ENCODE peak calls at places on chromosomes 6 and 20, in nine cellular contexts. One of them, this sample, is unnamed.

GRCh38 chr20:46651091-46651962 is at the start of gene SLC13A3:
- DNase-seq in MM.1S: no peak
- DNase-seq in AG10803: no peak
- DNase-seq in GM13977: no peak
- DNase-seq in MCF 10A: no peak
- DNase-seq in colonic mucosa: no peak
- DNase-seq in AG04450: no peak
- DNase-seq in brain microvascular endothelial cell: no peak
- DNase-seq in transverse colon: no peak
- DNase-seq in this sample: no peak

GRCh38 chr20:11752336-11752735 is 165.4 kb upstream of the BTBD3 start:
- DNase-seq in GM13977: no peak
- DNase-seq in brain microvascular endothelial cell: no peak
- DNase-seq in MCF 10A: no peak
- DNase-seq in MM.1S: no peak
- DNase-seq in colonic mucosa: no peak
- DNase-seq in AG10803: no peak
- DNase-seq in AG04450: no peak
- DNase-seq in transverse colon: no peak
- DNase-seq in this sample: no peak

GRCh38 chr6:28462401-28462800 is 19.1 kb upstream of the ZSCAN23 start:
- DNase-seq in AG04450: no peak
- DNase-seq in brain microvascular endothelial cell: no peak
- DNase-seq in transverse colon: no peak
- DNase-seq in colonic mucosa: no peak
- DNase-seq in GM13977: no peak
- DNase-seq in AG10803: no peak
- DNase-seq in MM.1S: no peak
- DNase-seq in MCF 10A: no peak
- DNase-seq in this sample: no peak

GRCh38 chr6:38495922-38496635 is 143.7 kb downstream of the BTBD9 start:
- DNase-seq in MM.1S: peak; percentile 36
- DNase-seq in transverse colon: no peak
- DNase-seq in AG10803: no peak
- DNase-seq in GM13977: peak; percentile 21
- DNase-seq in AG04450: no peak
- DNase-seq in colonic mucosa: no peak
- DNase-seq in brain microvascular endothelial cell: peak; percentile 13
- DNase-seq in MCF 10A: no peak
- DNase-seq in this sample: no peak

GRCh38 chr6:72622094-72622540 is 253 bp downstream of the KCNQ5 start:
- DNase-seq in GM13977: peak; percentile 72
- DNase-seq in AG10803: peak; percentile 48
- DNase-seq in MM.1S: peak; percentile 73
- DNase-seq in AG04450: no peak
- DNase-seq in colonic mucosa: peak; percentile 17
- DNase-seq in transverse colon: peak; percentile 30
- DNase-seq in MCF 10A: peak; percentile 46
- DNase-seq in brain microvascular endothelial cell: no peak
- DNase-seq in this sample: peak; percentile 90

GRCh38 chr6:63742060-63742459 is 106.5 kb downstream of the PHF3 start:
- DNase-seq in MCF 10A: peak; percentile 40
- DNase-seq in AG10803: no peak
- DNase-seq in brain microvascular endothelial cell: no peak
- DNase-seq in AG04450: no peak
- DNase-seq in colonic mucosa: no peak
- DNase-seq in MM.1S: no peak
- DNase-seq in transverse colon: no peak
- DNase-seq in GM13977: no peak
- DNase-seq in this sample: no peak

GRCh38 chr6:129659590-129660345 is 50.2 kb downstream of the ARHGAP18 start:
- DNase-seq in GM13977: no peak
- DNase-seq in transverse colon: no peak
- DNase-seq in AG04450: no peak
- DNase-seq in brain microvascular endothelial cell: no peak
- DNase-seq in colonic mucosa: no peak
- DNase-seq in MM.1S: no peak
- DNase-seq in AG10803: no peak
- DNase-seq in MCF 10A: no peak
- DNase-seq in this sample: no peak

GRCh38 chr6:137013738-137014602 is 30.8 kb downstream of the IL20RA start:
- DNase-seq in GM13977: no peak
- DNase-seq in brain microvascular endothelial cell: peak; percentile 51
- DNase-seq in colonic mucosa: no peak
- DNase-seq in transverse colon: no peak
- DNase-seq in MM.1S: peak; percentile 34
- DNase-seq in AG04450: peak; percentile 15
- DNase-seq in MCF 10A: peak; percentile 81
- DNase-seq in AG10803: peak; percentile 75
- DNase-seq in this sample: no peak

GRCh38 chr20:36441416-36441815 is 99.9 kb upstream of the MYL9 start:
- DNase-seq in colonic mucosa: no peak
- DNase-seq in MM.1S: no peak
- DNase-seq in AG10803: no peak
- DNase-seq in MCF 10A: no peak
- DNase-seq in transverse colon: no peak
- DNase-seq in GM13977: no peak
- DNase-seq in brain microvascular endothelial cell: no peak
- DNase-seq in AG04450: no peak
- DNase-seq in this sample: no peak

GRCh38 chr20:36440370-36441026 is 100.8 kb upstream of the MYL9 start:
- DNase-seq in AG10803: no peak
- DNase-seq in MM.1S: no peak
- DNase-seq in transverse colon: no peak
- DNase-seq in AG04450: no peak
- DNase-seq in GM13977: no peak
- DNase-seq in colonic mucosa: no peak
- DNase-seq in brain microvascular endothelial cell: no peak
- DNase-seq in MCF 10A: no peak
- DNase-seq in this sample: no peak

GRCh38 chr20:36439040-36439730 is 102.1 kb upstream of the MYL9 start:
- DNase-seq in MM.1S: peak; percentile 49
- DNase-seq in MCF 10A: peak; percentile 61
- DNase-seq in brain microvascular endothelial cell: peak; percentile 43
- DNase-seq in transverse colon: peak; percentile 69
- DNase-seq in AG10803: peak; percentile 46
- DNase-seq in AG04450: no peak
- DNase-seq in colonic mucosa: peak; percentile 71
- DNase-seq in GM13977: peak; percentile 83
- DNase-seq in this sample: no peak

GRCh38 chr20:36441027-36441414 is 100.3 kb upstream of the MYL9 start:
- DNase-seq in brain microvascular endothelial cell: no peak
- DNase-seq in MCF 10A: no peak
- DNase-seq in colonic mucosa: no peak
- DNase-seq in AG10803: no peak
- DNase-seq in MM.1S: no peak
- DNase-seq in transverse colon: no peak
- DNase-seq in AG04450: no peak
- DNase-seq in GM13977: no peak
- DNase-seq in this sample: no peak

DNA sequence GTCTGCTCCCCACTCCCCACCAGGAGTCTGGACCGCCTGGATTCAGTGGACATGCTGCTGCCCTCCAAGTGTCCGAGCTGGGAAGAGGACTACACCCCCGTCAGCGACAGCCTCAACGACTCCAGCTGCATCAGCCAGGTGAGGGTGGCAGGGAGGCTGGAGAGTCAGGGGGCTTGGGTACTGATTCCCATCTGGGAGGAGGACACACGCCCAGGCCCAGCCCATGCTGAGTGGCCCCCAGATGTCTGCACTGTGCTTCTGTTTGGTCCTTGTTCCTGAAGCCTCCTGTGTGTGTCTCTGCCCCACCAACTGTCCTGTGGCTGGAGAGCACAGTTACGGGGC is 101.6 kb upstream of the MYL9 start:
- DNase-seq in brain microvascular endothelial cell: no peak
- DNase-seq in MM.1S: no peak
- DNase-seq in MCF 10A: no peak
- DNase-seq in AG10803: no peak
- DNase-seq in GM13977: no peak
- DNase-seq in colonic mucosa: no peak
- DNase-seq in AG04450: no peak
- DNase-seq in transverse colon: no peak
- DNase-seq in this sample: no peak
- TF ChIP-seq CTCF in brain microvascular endothelial cell: no peak
- TF ChIP-seq CTCF in MM.1S: no peak
- TF ChIP-seq CTCF in MCF 10A: no peak
- TF ChIP-seq CTCF in AG10803: no peak
- TF ChIP-seq CTCF in GM13977: no peak
- TF ChIP-seq CTCF in colonic mucosa: no peak
- TF ChIP-seq CTCF in AG04450: no peak
- TF ChIP-seq CTCF in transverse colon: no peak
- TF ChIP-seq CTCF in this sample: peak; percentile 69

DNA sequence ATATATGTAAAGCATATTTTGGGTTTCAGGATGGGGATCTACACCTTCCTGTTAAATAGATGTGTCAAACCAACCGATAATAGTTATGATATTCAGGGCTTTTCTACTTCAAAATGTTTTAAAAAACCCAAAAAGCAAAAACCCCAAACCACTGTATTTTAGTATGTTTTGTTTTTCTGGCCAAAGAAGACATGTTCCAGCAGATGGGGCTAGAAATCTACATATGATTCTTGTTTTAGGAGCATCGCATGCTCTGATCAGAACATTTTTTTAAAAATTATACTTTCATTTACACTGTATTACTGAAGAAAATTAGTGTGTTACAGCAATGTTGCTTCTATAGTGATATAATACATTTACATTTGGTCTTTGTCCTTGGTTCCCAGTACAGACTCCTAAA is 11.0 kb downstream of the RMND1 start:
- DNase-seq in GM13977: peak; percentile 30
- DNase-seq in AG10803: peak; percentile 63
- DNase-seq in brain microvascular endothelial cell: no peak
- DNase-seq in AG04450: no peak
- DNase-seq in MCF 10A: no peak
- DNase-seq in colonic mucosa: no peak
- DNase-seq in transverse colon: no peak
- DNase-seq in MM.1S: peak; percentile 38
- DNase-seq in this sample: no peak
- TF ChIP-seq CTCF in GM13977: peak; percentile 50
- TF ChIP-seq CTCF in AG10803: peak; percentile 72
- TF ChIP-seq CTCF in brain microvascular endothelial cell: peak; percentile 33
- TF ChIP-seq CTCF in AG04450: peak; percentile 53
- TF ChIP-seq CTCF in MCF 10A: peak; percentile 43
- TF ChIP-seq CTCF in colonic mucosa: no peak
- TF ChIP-seq CTCF in transverse colon: no peak
- TF ChIP-seq CTCF in MM.1S: peak; percentile 41
- TF ChIP-seq CTCF in this sample: peak; percentile 87

GRCh38 chr6:157761331-157761921 is 61.6 kb upstream of the SNX9 start:
- DNase-seq in MCF 10A: peak; percentile 65
- DNase-seq in AG04450: no peak
- DNase-seq in MM.1S: no peak
- DNase-seq in colonic mucosa: no peak
- DNase-seq in brain microvascular endothelial cell: peak; percentile 68
- DNase-seq in AG10803: peak; percentile 74
- DNase-seq in transverse colon: no peak
- DNase-seq in GM13977: peak; percentile 39
- DNase-seq in this sample: no peak

GRCh38 chr6:157761926-157762325 is 61.1 kb upstream of the SNX9 start:
- DNase-seq in GM13977: no peak
- DNase-seq in AG10803: no peak
- DNase-seq in transverse colon: no peak
- DNase-seq in AG04450: no peak
- DNase-seq in brain microvascular endothelial cell: no peak
- DNase-seq in MM.1S: no peak
- DNase-seq in MCF 10A: no peak
- DNase-seq in colonic mucosa: no peak
- DNase-seq in this sample: no peak

GRCh38 chr6:157763129-157763893 is 59.7 kb upstream of the SNX9 start:
- DNase-seq in GM13977: no peak
- DNase-seq in transverse colon: peak; percentile 97
- DNase-seq in colonic mucosa: peak; percentile 99
- DNase-seq in MCF 10A: peak; percentile 98
- DNase-seq in MM.1S: peak; percentile 23
- DNase-seq in AG10803: peak; percentile 44
- DNase-seq in brain microvascular endothelial cell: peak; percentile 72
- DNase-seq in AG04450: no peak
- DNase-seq in this sample: no peak

GRCh38 chr6:157763894-157764345 is 59.1 kb upstream of the SNX9 start:
- DNase-seq in AG04450: no peak
- DNase-seq in AG10803: no peak
- DNase-seq in transverse colon: no peak
- DNase-seq in GM13977: no peak
- DNase-seq in colonic mucosa: no peak
- DNase-seq in brain microvascular endothelial cell: no peak
- DNase-seq in MCF 10A: no peak
- DNase-seq in MM.1S: peak; percentile 22
- DNase-seq in this sample: no peak

GRCh38 chr6:157762636-157763035 is 60.4 kb upstream of the SNX9 start:
- DNase-seq in GM13977: no peak
- DNase-seq in AG10803: no peak
- DNase-seq in transverse colon: no peak
- DNase-seq in brain microvascular endothelial cell: no peak
- DNase-seq in AG04450: no peak
- DNase-seq in colonic mucosa: no peak
- DNase-seq in MM.1S: no peak
- DNase-seq in MCF 10A: no peak
- DNase-seq in this sample: no peak
- TF ChIP-seq CTCF in GM13977: peak; percentile 10
- TF ChIP-seq CTCF in AG10803: peak; percentile 16
- TF ChIP-seq CTCF in transverse colon: no peak
- TF ChIP-seq CTCF in brain microvascular endothelial cell: peak; percentile 40
- TF ChIP-seq CTCF in AG04450: peak; percentile 23
- TF ChIP-seq CTCF in colonic mucosa: no peak
- TF ChIP-seq CTCF in MM.1S: no peak
- TF ChIP-seq CTCF in MCF 10A: no peak
- TF ChIP-seq CTCF in this sample: peak; percentile 54

GRCh38 chr6:148973809-148974208 is 227.0 kb downstream of the UST start:
- DNase-seq in AG10803: peak; percentile 67
- DNase-seq in AG04450: no peak
- DNase-seq in GM13977: no peak
- DNase-seq in colonic mucosa: no peak
- DNase-seq in MM.1S: no peak
- DNase-seq in transverse colon: no peak
- DNase-seq in brain microvascular endothelial cell: peak; percentile 48
- DNase-seq in MCF 10A: peak; percentile 31
- DNase-seq in this sample: no peak
- TF ChIP-seq CTCF in AG10803: peak; percentile 84
- TF ChIP-seq CTCF in AG04450: peak; percentile 82
- TF ChIP-seq CTCF in GM13977: no peak
- TF ChIP-seq CTCF in colonic mucosa: peak; percentile 25
- TF ChIP-seq CTCF in MM.1S: no peak
- TF ChIP-seq CTCF in transverse colon: peak; percentile 29
- TF ChIP-seq CTCF in brain microvascular endothelial cell: peak; percentile 75
- TF ChIP-seq CTCF in MCF 10A: peak; percentile 31
- TF ChIP-seq CTCF in this sample: peak; percentile 83

GRCh38 chr6:143962644-143962929 is 45.5 kb downstream of the PLAGL1 start:
- DNase-seq in AG10803: peak; percentile 87
- DNase-seq in MM.1S: no peak
- DNase-seq in MCF 10A: peak; percentile 11
- DNase-seq in AG04450: no peak
- DNase-seq in transverse colon: no peak
- DNase-seq in GM13977: no peak
- DNase-seq in colonic mucosa: no peak
- DNase-seq in brain microvascular endothelial cell: peak; percentile 11
- DNase-seq in this sample: no peak
- TF ChIP-seq CTCF in AG10803: peak; percentile 67
- TF ChIP-seq CTCF in MM.1S: no peak
- TF ChIP-seq CTCF in MCF 10A: peak; percentile 3
- TF ChIP-seq CTCF in AG04450: peak; percentile 60
- TF ChIP-seq CTCF in transverse colon: no peak
- TF ChIP-seq CTCF in GM13977: no peak
- TF ChIP-seq CTCF in colonic mucosa: no peak
- TF ChIP-seq CTCF in brain microvascular endothelial cell: peak; percentile 64
- TF ChIP-seq CTCF in this sample: peak; percentile 72